ENCODE peak calls at places on chromosomes 16 and 17, in eight cellular contexts. One of them, this sample, is unnamed.

GRCh38 chr16:30183961-30184429 is 593 bp downstream of the CORO1A start:
- DNase-seq in AG04449: no peak
- DNase-seq in WERI-Rb-1: peak
- DNase-seq in astrocyte of the cerebellum: no peak
- DNase-seq in upper lobe of right lung: peak
- DNase-seq in neural crest cell: no peak
- DNase-seq in breast epithelium: no peak
- DNase-seq in body of pancreas: peak
- DNase-seq in this sample: no peak

GRCh38 chr17:67353929-67354557 is 12.3 kb downstream of the PSMD12 start:
- DNase-seq in AG04449: no peak
- DNase-seq in WERI-Rb-1: no peak
- DNase-seq in astrocyte of the cerebellum: no peak
- DNase-seq in upper lobe of right lung: no peak
- DNase-seq in neural crest cell: no peak
- DNase-seq in breast epithelium: no peak
- DNase-seq in body of pancreas: no peak
- DNase-seq in this sample: no peak

GRCh38 chr17:68861602-68862001 is 93.6 kb downstream of the ABCA8 start:
- DNase-seq in AG04449: no peak
- DNase-seq in WERI-Rb-1: no peak
- DNase-seq in astrocyte of the cerebellum: no peak
- DNase-seq in upper lobe of right lung: no peak
- DNase-seq in neural crest cell: no peak
- DNase-seq in breast epithelium: no peak
- DNase-seq in body of pancreas: no peak
- DNase-seq in this sample: no peak

GRCh38 chr16:81280393-81280792 is 34.4 kb upstream of the GAN start:
- DNase-seq in AG04449: no peak
- DNase-seq in WERI-Rb-1: no peak
- DNase-seq in astrocyte of the cerebellum: no peak
- DNase-seq in upper lobe of right lung: no peak
- DNase-seq in neural crest cell: no peak
- DNase-seq in breast epithelium: no peak
- DNase-seq in body of pancreas: no peak
- DNase-seq in this sample: no peak

GRCh38 chr16:21946889-21947635 is 6.1 kb upstream of the UQCRC2 start:
- DNase-seq in AG04449: no peak
- DNase-seq in WERI-Rb-1: no peak
- DNase-seq in astrocyte of the cerebellum: no peak
- DNase-seq in upper lobe of right lung: no peak
- DNase-seq in neural crest cell: no peak
- DNase-seq in breast epithelium: no peak
- DNase-seq in body of pancreas: no peak
- DNase-seq in this sample: no peak

GRCh38 chr17:30172560-30172959 is 55.9 kb downstream of the NSRP1 start:
- DNase-seq in AG04449: no peak
- DNase-seq in WERI-Rb-1: no peak
- DNase-seq in astrocyte of the cerebellum: no peak
- DNase-seq in upper lobe of right lung: no peak
- DNase-seq in neural crest cell: no peak
- DNase-seq in breast epithelium: no peak
- DNase-seq in body of pancreas: no peak
- DNase-seq in this sample: no peak

GRCh38 chr17:74677558-74678466 is 34.9 kb downstream of the CD300LF start:
- DNase-seq in AG04449: no peak
- DNase-seq in WERI-Rb-1: peak
- DNase-seq in astrocyte of the cerebellum: no peak
- DNase-seq in upper lobe of right lung: no peak
- DNase-seq in neural crest cell: no peak
- DNase-seq in breast epithelium: no peak
- DNase-seq in body of pancreas: no peak
- DNase-seq in this sample: no peak

GRCh38 chr17:52158450-52159042 is at the start of gene CA10:
- DNase-seq in AG04449: no peak
- DNase-seq in WERI-Rb-1: peak
- DNase-seq in astrocyte of the cerebellum: no peak
- DNase-seq in upper lobe of right lung: no peak
- DNase-seq in neural crest cell: no peak
- DNase-seq in breast epithelium: no peak
- DNase-seq in body of pancreas: no peak
- DNase-seq in this sample: no peak

GRCh38 chr16:64926476-64926875 is 195.4 kb downstream of the CDH11 start:
- DNase-seq in AG04449: no peak
- DNase-seq in WERI-Rb-1: no peak
- DNase-seq in astrocyte of the cerebellum: no peak
- DNase-seq in upper lobe of right lung: no peak
- DNase-seq in neural crest cell: no peak
- DNase-seq in breast epithelium: no peak
- DNase-seq in body of pancreas: no peak
- DNase-seq in this sample: no peak

GRCh38 chr16:89945654-89946053 is 2.9 kb upstream of the DEF8 start:
- DNase-seq in AG04449: no peak
- DNase-seq in WERI-Rb-1: no peak
- DNase-seq in astrocyte of the cerebellum: no peak
- DNase-seq in upper lobe of right lung: no peak
- DNase-seq in neural crest cell: no peak
- DNase-seq in breast epithelium: no peak
- DNase-seq in body of pancreas: no peak
- DNase-seq in this sample: no peak

GRCh38 chr16:82880361-82880760 is 253.6 kb downstream of the CDH13 start:
- DNase-seq in AG04449: no peak
- DNase-seq in WERI-Rb-1: no peak
- DNase-seq in astrocyte of the cerebellum: no peak
- DNase-seq in upper lobe of right lung: no peak
- DNase-seq in neural crest cell: no peak
- DNase-seq in breast epithelium: no peak
- DNase-seq in body of pancreas: no peak
- DNase-seq in this sample: no peak

GRCh38 chr17:45702666-45703266 is 81.4 kb upstream of the CRHR1 start:
- DNase-seq in AG04449: no peak
- DNase-seq in WERI-Rb-1: no peak
- DNase-seq in astrocyte of the cerebellum: peak
- DNase-seq in upper lobe of right lung: no peak
- DNase-seq in neural crest cell: no peak
- DNase-seq in breast epithelium: no peak
- DNase-seq in body of pancreas: no peak
- DNase-seq in this sample: no peak

GRCh38 chr16:51328708-51329107 is 177.6 kb upstream of the SALL1 start:
- DNase-seq in AG04449: no peak
- DNase-seq in WERI-Rb-1: no peak
- DNase-seq in astrocyte of the cerebellum: no peak
- DNase-seq in upper lobe of right lung: no peak
- DNase-seq in neural crest cell: no peak
- DNase-seq in breast epithelium: no peak
- DNase-seq in body of pancreas: no peak
- DNase-seq in this sample: no peak

GRCh38 chr16:8951447-8952280 is 12.0 kb downstream of the USP7 start:
- DNase-seq in AG04449: no peak
- DNase-seq in WERI-Rb-1: no peak
- DNase-seq in astrocyte of the cerebellum: no peak
- DNase-seq in upper lobe of right lung: no peak
- DNase-seq in neural crest cell: no peak
- DNase-seq in breast epithelium: no peak
- DNase-seq in body of pancreas: no peak
- DNase-seq in this sample: no peak

GRCh38 chr17:9032583-9032982 is 11.3 kb downstream of the NTN1 start:
- DNase-seq in AG04449: no peak
- DNase-seq in WERI-Rb-1: no peak
- DNase-seq in astrocyte of the cerebellum: no peak
- DNase-seq in upper lobe of right lung: no peak
- DNase-seq in neural crest cell: no peak
- DNase-seq in breast epithelium: no peak
- DNase-seq in body of pancreas: no peak
- DNase-seq in this sample: no peak

GRCh38 chr17:38885728-38886642 is 16.1 kb downstream of the LASP1 start:
- DNase-seq in AG04449: no peak
- DNase-seq in WERI-Rb-1: peak
- DNase-seq in astrocyte of the cerebellum: no peak
- DNase-seq in upper lobe of right lung: no peak
- DNase-seq in neural crest cell: peak
- DNase-seq in breast epithelium: no peak
- DNase-seq in body of pancreas: no peak
- DNase-seq in this sample: no peak

GRCh38 chr16:55393976-55394375 is 70.0 kb downstream of the IRX6 start:
- DNase-seq in AG04449: no peak
- DNase-seq in WERI-Rb-1: no peak
- DNase-seq in astrocyte of the cerebellum: no peak
- DNase-seq in upper lobe of right lung: no peak
- DNase-seq in neural crest cell: no peak
- DNase-seq in breast epithelium: no peak
- DNase-seq in body of pancreas: no peak
- DNase-seq in this sample: no peak

GRCh38 chr17:15036238-15036637 is 228.9 kb downstream of the PMP22 start:
- DNase-seq in AG04449: no peak
- DNase-seq in WERI-Rb-1: no peak
- DNase-seq in astrocyte of the cerebellum: no peak
- DNase-seq in upper lobe of right lung: no peak
- DNase-seq in neural crest cell: no peak
- DNase-seq in breast epithelium: no peak
- DNase-seq in body of pancreas: no peak
- DNase-seq in this sample: no peak

GRCh38 chr17:73560661-73561060 is 83.6 kb downstream of the SDK2 start:
- DNase-seq in AG04449: no peak
- DNase-seq in WERI-Rb-1: peak
- DNase-seq in astrocyte of the cerebellum: no peak
- DNase-seq in upper lobe of right lung: no peak
- DNase-seq in neural crest cell: no peak
- DNase-seq in breast epithelium: no peak
- DNase-seq in body of pancreas: no peak
- DNase-seq in this sample: no peak
- TF ChIP-seq CTCF in AG04449: no peak
- TF ChIP-seq CTCF in WERI-Rb-1: peak
- TF ChIP-seq CTCF in astrocyte of the cerebellum: no peak
- TF ChIP-seq CTCF in upper lobe of right lung: no peak
- TF ChIP-seq CTCF in neural crest cell: no peak
- TF ChIP-seq CTCF in breast epithelium: no peak
- TF ChIP-seq CTCF in body of pancreas: no peak
- TF ChIP-seq CTCF in this sample: no peak

DNA sequence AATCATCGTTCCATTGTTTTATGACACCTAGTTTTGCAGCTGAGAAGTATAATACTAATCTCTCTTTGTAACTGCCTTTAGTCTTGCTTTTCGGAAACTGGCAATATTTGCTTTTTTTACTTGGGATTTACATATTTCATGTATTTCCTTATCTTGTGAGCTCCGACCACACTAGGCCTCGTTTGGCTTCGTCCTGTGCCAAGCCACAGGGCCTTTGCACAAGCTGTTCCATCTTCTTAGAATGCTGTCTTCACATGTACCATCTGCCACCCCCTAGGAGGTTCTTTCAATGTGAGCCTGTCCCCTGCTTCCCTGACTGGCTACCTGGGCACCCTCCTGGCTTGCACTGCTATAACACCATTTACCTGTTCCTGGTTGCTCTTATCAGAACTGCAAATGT is 77.2 kb downstream of the SHISA6 start:
- DNase-seq in AG04449: no peak
- DNase-seq in WERI-Rb-1: no peak
- DNase-seq in astrocyte of the cerebellum: no peak
- DNase-seq in upper lobe of right lung: no peak
- DNase-seq in neural crest cell: no peak
- DNase-seq in breast epithelium: no peak
- DNase-seq in body of pancreas: no peak
- DNase-seq in this sample: peak
- TF ChIP-seq CTCF in AG04449: no peak
- TF ChIP-seq CTCF in WERI-Rb-1: no peak
- TF ChIP-seq CTCF in astrocyte of the cerebellum: no peak
- TF ChIP-seq CTCF in upper lobe of right lung: no peak
- TF ChIP-seq CTCF in neural crest cell: no peak
- TF ChIP-seq CTCF in breast epithelium: no peak
- TF ChIP-seq CTCF in body of pancreas: no peak
- TF ChIP-seq CTCF in this sample: no peak

GRCh38 chr16:31356566-31357323 is 1.8 kb downstream of the ITGAX start:
- DNase-seq in AG04449: no peak
- DNase-seq in WERI-Rb-1: no peak
- DNase-seq in astrocyte of the cerebellum: no peak
- DNase-seq in upper lobe of right lung: no peak
- DNase-seq in neural crest cell: no peak
- DNase-seq in breast epithelium: peak
- DNase-seq in body of pancreas: no peak
- DNase-seq in this sample: no peak
- TF ChIP-seq CTCF in AG04449: no peak
- TF ChIP-seq CTCF in WERI-Rb-1: no peak
- TF ChIP-seq CTCF in astrocyte of the cerebellum: no peak
- TF ChIP-seq CTCF in upper lobe of right lung: no peak
- TF ChIP-seq CTCF in neural crest cell: no peak
- TF ChIP-seq CTCF in breast epithelium: no peak
- TF ChIP-seq CTCF in body of pancreas: no peak
- TF ChIP-seq CTCF in this sample: no peak

GRCh38 chr16:13898233-13898632 is 21.7 kb upstream of the ERCC4 start:
- DNase-seq in AG04449: no peak
- DNase-seq in WERI-Rb-1: no peak
- DNase-seq in astrocyte of the cerebellum: no peak
- DNase-seq in upper lobe of right lung: no peak
- DNase-seq in neural crest cell: no peak
- DNase-seq in breast epithelium: no peak
- DNase-seq in body of pancreas: no peak
- DNase-seq in this sample: no peak

GRCh38 chr16:13895516-13895915 is 24.4 kb upstream of the ERCC4 start:
- DNase-seq in AG04449: no peak
- DNase-seq in WERI-Rb-1: no peak
- DNase-seq in astrocyte of the cerebellum: no peak
- DNase-seq in upper lobe of right lung: no peak
- DNase-seq in neural crest cell: no peak
- DNase-seq in breast epithelium: no peak
- DNase-seq in body of pancreas: no peak
- DNase-seq in this sample: no peak

GRCh38 chr16:13892301-13892700 is 27.7 kb upstream of the ERCC4 start:
- DNase-seq in AG04449: no peak
- DNase-seq in WERI-Rb-1: no peak
- DNase-seq in astrocyte of the cerebellum: no peak
- DNase-seq in upper lobe of right lung: no peak
- DNase-seq in neural crest cell: no peak
- DNase-seq in breast epithelium: no peak
- DNase-seq in body of pancreas: no peak
- DNase-seq in this sample: no peak

GRCh38 chr16:13897806-13898205 is 22.1 kb upstream of the ERCC4 start:
- DNase-seq in AG04449: no peak
- DNase-seq in WERI-Rb-1: no peak
- DNase-seq in astrocyte of the cerebellum: no peak
- DNase-seq in upper lobe of right lung: no peak
- DNase-seq in neural crest cell: no peak
- DNase-seq in breast epithelium: no peak
- DNase-seq in body of pancreas: no peak
- DNase-seq in this sample: no peak

GRCh38 chr16:13896543-13897182 is 23.3 kb upstream of the ERCC4 start:
- DNase-seq in AG04449: no peak
- DNase-seq in WERI-Rb-1: no peak
- DNase-seq in astrocyte of the cerebellum: no peak
- DNase-seq in upper lobe of right lung: no peak
- DNase-seq in neural crest cell: no peak
- DNase-seq in breast epithelium: no peak
- DNase-seq in body of pancreas: no peak
- DNase-seq in this sample: no peak
- TF ChIP-seq CTCF in AG04449: no peak
- TF ChIP-seq CTCF in WERI-Rb-1: peak
- TF ChIP-seq CTCF in astrocyte of the cerebellum: peak
- TF ChIP-seq CTCF in upper lobe of right lung: no peak
- TF ChIP-seq CTCF in neural crest cell: peak
- TF ChIP-seq CTCF in breast epithelium: no peak
- TF ChIP-seq CTCF in body of pancreas: no peak
- TF ChIP-seq CTCF in this sample: peak

This sample was measured in type B pancreatic cell.